ENCODE peak calls at places on chromosomes 6 and 20, in seven cellular contexts. One of them, this sample, is unnamed.

GRCh38 chr6:148140772-148141557 is 201.7 kb upstream of the SASH1 start:
- DNase-seq in CD8-positive, alpha-beta memory T cell: no peak
- DNase-seq in K562: no peak
- DNase-seq in heart left ventricle: no peak
- DNase-seq in H7: no peak
- DNase-seq in choroid plexus epithelial cell: no peak
- DNase-seq in heart right ventricle: no peak
- DNase-seq in this sample: no peak

GRCh38 chr6:70277480-70277879 is 25.4 kb downstream of the COL9A1 start:
- DNase-seq in CD8-positive, alpha-beta memory T cell: no peak
- DNase-seq in K562: no peak
- DNase-seq in heart left ventricle: no peak
- DNase-seq in H7: no peak
- DNase-seq in choroid plexus epithelial cell: peak
- DNase-seq in heart right ventricle: no peak
- DNase-seq in this sample: no peak

GRCh38 chr6:50842861-50843384 is 24.3 kb downstream of the TFAP2B start:
- DNase-seq in CD8-positive, alpha-beta memory T cell: no peak
- DNase-seq in K562: no peak
- DNase-seq in heart left ventricle: no peak
- DNase-seq in H7: peak
- DNase-seq in choroid plexus epithelial cell: no peak
- DNase-seq in heart right ventricle: no peak
- DNase-seq in this sample: no peak

GRCh38 chr6:138973481-138974140 is 14.4 kb downstream of the REPS1 start:
- DNase-seq in CD8-positive, alpha-beta memory T cell: no peak
- DNase-seq in K562: no peak
- DNase-seq in heart left ventricle: no peak
- DNase-seq in H7: no peak
- DNase-seq in choroid plexus epithelial cell: peak
- DNase-seq in heart right ventricle: no peak
- DNase-seq in this sample: no peak

GRCh38 chr6:56914791-56915658 is 39.9 kb upstream of the BEND6 start:
- DNase-seq in CD8-positive, alpha-beta memory T cell: no peak
- DNase-seq in K562: no peak
- DNase-seq in heart left ventricle: peak
- DNase-seq in H7: no peak
- DNase-seq in choroid plexus epithelial cell: no peak
- DNase-seq in heart right ventricle: peak
- DNase-seq in this sample: no peak

GRCh38 chr20:22684072-22684762 is 99.8 kb upstream of the FOXA2 start:
- DNase-seq in CD8-positive, alpha-beta memory T cell: no peak
- DNase-seq in K562: peak
- DNase-seq in heart left ventricle: peak
- DNase-seq in H7: peak
- DNase-seq in choroid plexus epithelial cell: peak
- DNase-seq in heart right ventricle: peak
- DNase-seq in this sample: peak

GRCh38 chr6:143117108-143117507 is 56.4 kb downstream of the AIG1 start:
- DNase-seq in CD8-positive, alpha-beta memory T cell: no peak
- DNase-seq in K562: no peak
- DNase-seq in heart left ventricle: no peak
- DNase-seq in H7: no peak
- DNase-seq in choroid plexus epithelial cell: no peak
- DNase-seq in heart right ventricle: no peak
- DNase-seq in this sample: no peak

GRCh38 chr6:163148781-163149534 is 265.6 kb upstream of the QKI start:
- DNase-seq in CD8-positive, alpha-beta memory T cell: no peak
- DNase-seq in K562: no peak
- DNase-seq in heart left ventricle: no peak
- DNase-seq in H7: peak
- DNase-seq in choroid plexus epithelial cell: no peak
- DNase-seq in heart right ventricle: no peak
- DNase-seq in this sample: no peak

GRCh38 chr20:51385941-51386530 is 156.5 kb downstream of the NFATC2 start:
- DNase-seq in CD8-positive, alpha-beta memory T cell: peak
- DNase-seq in K562: no peak
- DNase-seq in heart left ventricle: no peak
- DNase-seq in H7: peak
- DNase-seq in choroid plexus epithelial cell: peak
- DNase-seq in heart right ventricle: no peak
- DNase-seq in this sample: no peak

GRCh38 chr20:47292581-47292980 is 63.9 kb downstream of the ZMYND8 start:
- DNase-seq in CD8-positive, alpha-beta memory T cell: no peak
- DNase-seq in K562: no peak
- DNase-seq in heart left ventricle: no peak
- DNase-seq in H7: no peak
- DNase-seq in choroid plexus epithelial cell: no peak
- DNase-seq in heart right ventricle: no peak
- DNase-seq in this sample: no peak

GRCh38 chr6:322205-322930 is 30.1 kb downstream of the DUSP22 start:
- DNase-seq in CD8-positive, alpha-beta memory T cell: no peak
- DNase-seq in K562: peak
- DNase-seq in heart left ventricle: no peak
- DNase-seq in H7: peak
- DNase-seq in choroid plexus epithelial cell: no peak
- DNase-seq in heart right ventricle: no peak
- DNase-seq in this sample: no peak

GRCh38 chr6:134413241-134413643 is 95.3 kb upstream of the SGK1 start:
- DNase-seq in CD8-positive, alpha-beta memory T cell: no peak
- DNase-seq in K562: no peak
- DNase-seq in heart left ventricle: no peak
- DNase-seq in H7: no peak
- DNase-seq in choroid plexus epithelial cell: no peak
- DNase-seq in heart right ventricle: no peak
- DNase-seq in this sample: no peak

GRCh38 chr6:142925575-142926110 is 19.3 kb downstream of the HIVEP2 start:
- DNase-seq in CD8-positive, alpha-beta memory T cell: no peak
- DNase-seq in K562: no peak
- DNase-seq in heart left ventricle: no peak
- DNase-seq in H7: no peak
- DNase-seq in choroid plexus epithelial cell: peak
- DNase-seq in heart right ventricle: no peak
- DNase-seq in this sample: no peak

GRCh38 chr20:63518946-63519764 is 1.4 kb upstream of the PPDPF start:
- DNase-seq in CD8-positive, alpha-beta memory T cell: peak
- DNase-seq in K562: no peak
- DNase-seq in heart left ventricle: peak
- DNase-seq in H7: peak
- DNase-seq in choroid plexus epithelial cell: no peak
- DNase-seq in heart right ventricle: peak
- DNase-seq in this sample: peak
- H3K4me3 ChIP-seq in CD8-positive, alpha-beta memory T cell: peak
- H3K4me3 ChIP-seq in K562: peak
- H3K4me3 ChIP-seq in heart left ventricle: peak
- H3K4me3 ChIP-seq in H7: peak
- H3K4me3 ChIP-seq in choroid plexus epithelial cell: peak
- H3K4me3 ChIP-seq in heart right ventricle: peak
- H3K4me3 ChIP-seq in this sample: peak

GRCh38 chr6:149451361-149452061 is 33.3 kb downstream of the ZC3H12D start:
- DNase-seq in CD8-positive, alpha-beta memory T cell: no peak
- DNase-seq in K562: no peak
- DNase-seq in heart left ventricle: no peak
- DNase-seq in H7: peak
- DNase-seq in choroid plexus epithelial cell: no peak
- DNase-seq in heart right ventricle: peak
- DNase-seq in this sample: no peak
- H3K4me3 ChIP-seq in CD8-positive, alpha-beta memory T cell: no peak
- H3K4me3 ChIP-seq in K562: no peak
- H3K4me3 ChIP-seq in heart left ventricle: peak
- H3K4me3 ChIP-seq in H7: peak
- H3K4me3 ChIP-seq in choroid plexus epithelial cell: peak
- H3K4me3 ChIP-seq in heart right ventricle: peak
- H3K4me3 ChIP-seq in this sample: peak

GRCh38 chr20:50304501-50304856 is 113.8 kb downstream of the CEBPB start:
- DNase-seq in CD8-positive, alpha-beta memory T cell: no peak
- DNase-seq in K562: no peak
- DNase-seq in heart left ventricle: peak
- DNase-seq in H7: no peak
- DNase-seq in choroid plexus epithelial cell: peak
- DNase-seq in heart right ventricle: peak
- DNase-seq in this sample: no peak
- H3K4me3 ChIP-seq in CD8-positive, alpha-beta memory T cell: no peak
- H3K4me3 ChIP-seq in K562: no peak
- H3K4me3 ChIP-seq in heart left ventricle: no peak
- H3K4me3 ChIP-seq in H7: no peak
- H3K4me3 ChIP-seq in choroid plexus epithelial cell: no peak
- H3K4me3 ChIP-seq in heart right ventricle: no peak
- H3K4me3 ChIP-seq in this sample: no peak

DNA sequence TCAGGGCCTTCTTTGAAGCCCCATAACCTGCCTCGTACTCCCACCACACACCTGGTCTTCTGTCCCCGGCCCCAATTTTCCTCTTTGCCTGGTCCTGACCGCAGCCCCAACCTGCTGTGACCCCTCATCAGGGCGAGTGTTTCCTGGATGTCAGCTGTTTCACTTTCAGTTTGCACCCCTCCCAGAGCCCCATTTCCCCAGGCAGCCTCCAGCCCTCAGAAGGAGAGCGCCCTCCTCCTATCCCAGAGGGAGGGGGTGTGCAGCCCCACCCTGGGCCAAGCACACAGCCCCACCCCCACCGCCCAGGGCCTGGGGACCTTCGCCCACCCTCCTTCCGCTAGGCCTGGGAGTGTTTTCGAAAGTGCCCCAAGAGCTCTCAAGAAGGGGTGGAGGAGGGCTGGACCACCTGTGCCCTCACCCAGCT is 1.5 kb downstream of the BAK1 start:
- DNase-seq in CD8-positive, alpha-beta memory T cell: peak
- DNase-seq in K562: peak
- DNase-seq in heart left ventricle: no peak
- DNase-seq in H7: peak
- DNase-seq in choroid plexus epithelial cell: no peak
- DNase-seq in heart right ventricle: no peak
- DNase-seq in this sample: no peak
- H3K4me3 ChIP-seq in CD8-positive, alpha-beta memory T cell: peak
- H3K4me3 ChIP-seq in K562: peak
- H3K4me3 ChIP-seq in heart left ventricle: peak
- H3K4me3 ChIP-seq in H7: no peak
- H3K4me3 ChIP-seq in choroid plexus epithelial cell: peak
- H3K4me3 ChIP-seq in heart right ventricle: peak
- H3K4me3 ChIP-seq in this sample: peak

DNA sequence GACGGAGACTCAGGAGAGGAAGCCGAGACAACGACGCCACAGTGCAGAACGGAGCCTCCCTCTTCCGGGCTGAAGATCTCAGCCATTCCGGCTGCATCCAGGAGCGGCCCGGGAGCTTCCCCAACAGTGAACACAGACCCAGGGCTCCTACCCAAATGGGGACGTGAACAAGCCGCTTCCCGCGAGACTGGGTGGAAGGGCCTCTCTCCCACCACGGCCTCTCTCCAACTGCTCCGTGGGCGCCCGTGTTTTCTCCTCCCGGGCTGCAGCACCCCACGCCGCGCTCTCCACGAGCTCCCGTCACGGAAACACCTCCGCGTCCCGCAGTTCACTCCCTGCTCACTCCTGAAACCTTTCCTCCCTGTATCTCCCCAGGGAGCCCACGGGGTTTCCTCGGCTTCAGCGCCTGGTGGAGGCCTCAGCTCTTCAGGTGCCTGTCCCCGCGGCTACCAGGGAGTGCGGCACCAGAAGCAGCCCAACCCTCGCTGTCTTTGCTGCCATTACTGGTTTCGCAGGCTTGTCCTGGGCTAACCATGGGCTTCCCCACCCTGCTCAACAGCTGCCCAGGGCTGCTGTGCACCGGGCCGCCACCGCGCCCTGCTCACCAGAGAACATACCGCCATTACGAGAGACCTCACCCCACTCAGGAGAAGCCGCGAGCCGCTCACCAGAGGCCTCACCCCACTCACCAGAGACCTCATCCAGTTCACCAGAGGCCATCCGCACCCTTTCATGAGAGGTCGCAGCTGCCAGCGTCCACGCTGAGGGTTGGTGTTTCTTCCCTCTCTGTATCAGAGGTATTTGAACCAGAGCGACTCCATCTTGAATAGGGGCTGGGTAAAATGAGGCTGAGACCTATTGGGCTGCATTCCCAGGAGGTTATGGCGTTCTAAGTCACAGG is 922.8 kb downstream of the QKI start:
- DNase-seq in CD8-positive, alpha-beta memory T cell: no peak
- DNase-seq in K562: peak
- DNase-seq in heart left ventricle: no peak
- DNase-seq in H7: peak
- DNase-seq in choroid plexus epithelial cell: no peak
- DNase-seq in heart right ventricle: no peak
- DNase-seq in this sample: no peak
- H3K4me3 ChIP-seq in CD8-positive, alpha-beta memory T cell: no peak
- H3K4me3 ChIP-seq in K562: peak
- H3K4me3 ChIP-seq in heart left ventricle: no peak
- H3K4me3 ChIP-seq in H7: no peak
- H3K4me3 ChIP-seq in choroid plexus epithelial cell: no peak
- H3K4me3 ChIP-seq in heart right ventricle: no peak
- H3K4me3 ChIP-seq in this sample: no peak

GRCh38 chr6:29790626-29791025 is 37.0 kb upstream of the HLA-G start:
- DNase-seq in CD8-positive, alpha-beta memory T cell: no peak
- DNase-seq in K562: no peak
- DNase-seq in heart left ventricle: no peak
- DNase-seq in H7: no peak
- DNase-seq in choroid plexus epithelial cell: no peak
- DNase-seq in heart right ventricle: no peak
- DNase-seq in this sample: no peak

GRCh38 chr6:29791786-29792122 is 35.9 kb upstream of the HLA-G start:
- DNase-seq in CD8-positive, alpha-beta memory T cell: no peak
- DNase-seq in K562: no peak
- DNase-seq in heart left ventricle: no peak
- DNase-seq in H7: peak
- DNase-seq in choroid plexus epithelial cell: no peak
- DNase-seq in heart right ventricle: no peak
- DNase-seq in this sample: no peak

GRCh38 chr6:29793036-29793356 is 34.6 kb upstream of the HLA-G start:
- DNase-seq in CD8-positive, alpha-beta memory T cell: no peak
- DNase-seq in K562: no peak
- DNase-seq in heart left ventricle: no peak
- DNase-seq in H7: no peak
- DNase-seq in choroid plexus epithelial cell: no peak
- DNase-seq in heart right ventricle: no peak
- DNase-seq in this sample: no peak

GRCh38 chr6:29792123-29793035 is 35.2 kb upstream of the HLA-G start:
- DNase-seq in CD8-positive, alpha-beta memory T cell: peak
- DNase-seq in K562: peak
- DNase-seq in heart left ventricle: peak
- DNase-seq in H7: peak
- DNase-seq in choroid plexus epithelial cell: peak
- DNase-seq in heart right ventricle: peak
- DNase-seq in this sample: peak

DNA sequence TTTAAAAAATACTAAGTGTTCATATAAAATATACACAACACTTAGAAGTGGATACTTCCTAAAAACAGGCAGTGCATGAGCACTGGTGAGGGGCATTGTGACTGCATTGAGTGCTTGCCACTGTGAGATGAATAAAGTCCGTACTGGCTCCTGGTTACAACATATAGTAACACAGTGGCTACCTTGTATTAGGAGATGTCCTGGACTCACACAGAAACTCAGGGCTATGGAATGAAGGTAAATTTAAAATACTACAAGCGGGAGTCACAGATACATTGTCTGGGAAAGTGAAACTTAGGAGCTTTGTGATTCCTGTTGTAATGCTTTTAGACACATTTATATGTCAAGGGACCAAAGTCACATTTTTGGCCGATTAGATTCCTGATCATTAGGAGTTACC is 36.5 kb upstream of the HLA-G start:
- DNase-seq in CD8-positive, alpha-beta memory T cell: no peak
- DNase-seq in K562: no peak
- DNase-seq in heart left ventricle: no peak
- DNase-seq in H7: no peak
- DNase-seq in choroid plexus epithelial cell: peak
- DNase-seq in heart right ventricle: no peak
- DNase-seq in this sample: no peak
- H3K4me3 ChIP-seq in CD8-positive, alpha-beta memory T cell: no peak
- H3K4me3 ChIP-seq in K562: no peak
- H3K4me3 ChIP-seq in heart left ventricle: no peak
- H3K4me3 ChIP-seq in H7: no peak
- H3K4me3 ChIP-seq in choroid plexus epithelial cell: no peak
- H3K4me3 ChIP-seq in heart right ventricle: no peak
- H3K4me3 ChIP-seq in this sample: no peak

This sample was measured in pancreas.